ENCODE peak calls at places on chromosomes 12 and 14, in four cellular contexts. One of them, this sample, is unnamed. For H3K9me3, the result is how much of the 10 kb centered on the place peaks cover.

GRCh38 chr12:25755681-25756260 is 202.7 kb upstream of the LMNTD1 start:
- DNase-seq in effector memory CD4-positive, alpha-beta T cell: no peak
- DNase-seq in suprapubic skin: no peak
- DNase-seq in HCT116: no peak
- DNase-seq in this sample: no peak

GRCh38 chr14:37116933-37117844 is 55.2 kb downstream of the SLC25A21 start:
- DNase-seq in effector memory CD4-positive, alpha-beta T cell: no peak
- DNase-seq in HCT116: peak
- DNase-seq in suprapubic skin: no peak
- DNase-seq in this sample: no peak

GRCh38 chr14:95432152-95433093 is 84.0 kb downstream of the SYNE3 start:
- DNase-seq in suprapubic skin: peak
- DNase-seq in effector memory CD4-positive, alpha-beta T cell: no peak
- DNase-seq in HCT116: no peak
- DNase-seq in this sample: peak

GRCh38 chr12:7175493-7175892 is 14.0 kb upstream of the PEX5 start:
- DNase-seq in effector memory CD4-positive, alpha-beta T cell: no peak
- DNase-seq in HCT116: no peak
- DNase-seq in suprapubic skin: no peak
- DNase-seq in this sample: no peak

GRCh38 chr14:89327771-89328212 is 89.2 kb downstream of the FOXN3 start:
- DNase-seq in effector memory CD4-positive, alpha-beta T cell: no peak
- DNase-seq in suprapubic skin: no peak
- DNase-seq in HCT116: no peak
- DNase-seq in this sample: no peak

GRCh38 chr12:10392394-10392930 is 2.6 kb upstream of the KLRK1 start:
- DNase-seq in suprapubic skin: no peak
- DNase-seq in HCT116: peak
- DNase-seq in effector memory CD4-positive, alpha-beta T cell: no peak
- DNase-seq in this sample: peak

GRCh38 chr14:78491015-78491414 is 320.8 kb downstream of the NRXN3 start:
- DNase-seq in HCT116: no peak
- DNase-seq in effector memory CD4-positive, alpha-beta T cell: no peak
- DNase-seq in suprapubic skin: no peak
- DNase-seq in this sample: no peak

GRCh38 chr14:67532998-67533753 is at the start of gene PLEKHH1:
- DNase-seq in effector memory CD4-positive, alpha-beta T cell: no peak
- DNase-seq in HCT116: peak
- DNase-seq in suprapubic skin: no peak
- DNase-seq in this sample: peak

GRCh38 chr14:90651976-90652560 is 164.2 kb downstream of the TTC7B start:
- DNase-seq in suprapubic skin: no peak
- DNase-seq in effector memory CD4-positive, alpha-beta T cell: no peak
- DNase-seq in HCT116: no peak
- DNase-seq in this sample: no peak

GRCh38 chr12:109713187-109713984 is at the start of gene FAM222A:
- DNase-seq in HCT116: peak
- DNase-seq in effector memory CD4-positive, alpha-beta T cell: peak
- DNase-seq in suprapubic skin: peak
- DNase-seq in this sample: peak

GRCh38 chr14:101932668-101933067 is 31.7 kb upstream of the DYNC1H1 start:
- DNase-seq in HCT116: no peak
- DNase-seq in effector memory CD4-positive, alpha-beta T cell: no peak
- DNase-seq in suprapubic skin: no peak
- DNase-seq in this sample: no peak

GRCh38 chr12:1439687-1440086 is 154.7 kb downstream of the FBXL14 start:
- DNase-seq in effector memory CD4-positive, alpha-beta T cell: no peak
- DNase-seq in HCT116: no peak
- DNase-seq in suprapubic skin: no peak
- DNase-seq in this sample: no peak

GRCh38 chr12:25801621-25802243 is 156.8 kb upstream of the RASSF8 start:
- DNase-seq in HCT116: no peak
- DNase-seq in suprapubic skin: no peak
- DNase-seq in effector memory CD4-positive, alpha-beta T cell: no peak
- DNase-seq in this sample: peak

GRCh38 chr12:182381-182883 is 31.5 kb downstream of the SLC6A12 start:
- DNase-seq in suprapubic skin: no peak
- DNase-seq in HCT116: no peak
- DNase-seq in effector memory CD4-positive, alpha-beta T cell: no peak
- DNase-seq in this sample: no peak

GRCh38 chr14:61498811-61499210 is 177.4 kb downstream of the PRKCH start:
- DNase-seq in suprapubic skin: no peak
- DNase-seq in effector memory CD4-positive, alpha-beta T cell: no peak
- DNase-seq in HCT116: no peak
- DNase-seq in this sample: no peak

GRCh38 chr12:57733928-57734327 is 4.6 kb downstream of the AGAP2 start:
- DNase-seq in suprapubic skin: no peak
- DNase-seq in HCT116: no peak
- DNase-seq in effector memory CD4-positive, alpha-beta T cell: no peak
- DNase-seq in this sample: no peak

GRCh38 chr12:5022465-5023061 is 21.1 kb upstream of the KCNA5 start:
- DNase-seq in effector memory CD4-positive, alpha-beta T cell: peak
- DNase-seq in HCT116: peak
- DNase-seq in suprapubic skin: no peak
- DNase-seq in this sample: peak

GRCh38 chr12:28698541-28698940 is 450.5 kb upstream of the FAR2 start:
- DNase-seq in effector memory CD4-positive, alpha-beta T cell: no peak
- DNase-seq in HCT116: no peak
- DNase-seq in suprapubic skin: no peak
- DNase-seq in this sample: no peak

GRCh38 chr12:28699029-28699428 is 450.0 kb upstream of the FAR2 start:
- DNase-seq in suprapubic skin: no peak
- DNase-seq in HCT116: no peak
- DNase-seq in effector memory CD4-positive, alpha-beta T cell: no peak
- DNase-seq in this sample: no peak

GRCh38 chr12:28704477-28705169 is 444.5 kb upstream of the FAR2 start:
- DNase-seq in suprapubic skin: no peak
- DNase-seq in HCT116: no peak
- DNase-seq in effector memory CD4-positive, alpha-beta T cell: no peak
- DNase-seq in this sample: no peak

GRCh38 chr12:28700161-28700560 is 448.9 kb upstream of the FAR2 start:
- DNase-seq in effector memory CD4-positive, alpha-beta T cell: no peak
- DNase-seq in HCT116: no peak
- DNase-seq in suprapubic skin: no peak
- DNase-seq in this sample: no peak
- H3K9me3 ChIP-seq in effector memory CD4-positive, alpha-beta T cell: under half
- H3K9me3 ChIP-seq in HCT116: under half
- H3K9me3 ChIP-seq in suprapubic skin: under half
- H3K9me3 ChIP-seq in this sample: under half

DNA sequence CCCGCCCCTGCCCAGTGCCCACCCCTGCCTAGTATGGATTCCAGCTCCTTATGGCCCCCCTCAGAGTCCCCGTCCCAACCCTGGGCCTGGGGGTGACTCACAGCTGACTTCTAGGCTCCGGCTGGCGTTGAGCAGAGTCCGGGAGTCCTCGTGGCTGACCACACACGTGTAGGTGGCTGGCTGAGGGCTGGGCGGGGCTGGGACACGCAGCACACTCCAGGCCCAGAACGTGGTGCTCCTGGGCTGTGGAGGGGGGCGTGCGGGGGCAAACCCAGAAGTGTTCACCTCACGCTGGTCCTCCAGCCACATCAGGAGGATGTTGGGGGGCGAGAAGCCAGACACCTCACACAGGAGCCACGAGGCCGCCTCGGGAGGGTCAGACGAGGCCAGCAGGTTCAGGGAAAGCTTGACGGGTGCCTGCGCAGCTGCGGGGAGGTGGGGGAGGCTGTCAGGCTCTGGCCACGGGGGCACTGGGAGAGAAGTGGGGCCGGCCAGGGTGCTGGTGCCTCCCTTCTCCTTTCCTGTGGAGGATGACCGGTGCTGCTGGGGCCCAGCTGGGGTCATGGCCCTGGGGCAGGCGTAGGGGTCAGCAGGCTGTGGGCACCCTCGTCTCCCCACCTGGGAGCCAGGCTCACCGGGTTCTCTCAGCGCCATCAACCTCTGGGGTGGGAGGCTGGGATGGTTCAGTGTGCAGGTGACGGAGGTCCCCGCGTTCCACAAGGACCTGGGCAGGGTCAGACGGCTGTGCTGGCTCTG is 314.1 kb downstream of the TMEM121 start:
- DNase-seq in effector memory CD4-positive, alpha-beta T cell: no peak
- DNase-seq in HCT116: no peak
- DNase-seq in suprapubic skin: peak
- DNase-seq in this sample: no peak
- H3K9me3 ChIP-seq in effector memory CD4-positive, alpha-beta T cell: under half
- H3K9me3 ChIP-seq in HCT116: under half
- H3K9me3 ChIP-seq in suprapubic skin: under half
- H3K9me3 ChIP-seq in this sample: under half

GRCh38 chr14:106642090-106642489 is 1115.7 kb downstream of the TMEM121 start:
- DNase-seq in HCT116: no peak
- DNase-seq in suprapubic skin: no peak
- DNase-seq in effector memory CD4-positive, alpha-beta T cell: no peak
- DNase-seq in this sample: no peak
- H3K9me3 ChIP-seq in HCT116: under half
- H3K9me3 ChIP-seq in suprapubic skin: under half
- H3K9me3 ChIP-seq in effector memory CD4-positive, alpha-beta T cell: under half
- H3K9me3 ChIP-seq in this sample: under half

DNA sequence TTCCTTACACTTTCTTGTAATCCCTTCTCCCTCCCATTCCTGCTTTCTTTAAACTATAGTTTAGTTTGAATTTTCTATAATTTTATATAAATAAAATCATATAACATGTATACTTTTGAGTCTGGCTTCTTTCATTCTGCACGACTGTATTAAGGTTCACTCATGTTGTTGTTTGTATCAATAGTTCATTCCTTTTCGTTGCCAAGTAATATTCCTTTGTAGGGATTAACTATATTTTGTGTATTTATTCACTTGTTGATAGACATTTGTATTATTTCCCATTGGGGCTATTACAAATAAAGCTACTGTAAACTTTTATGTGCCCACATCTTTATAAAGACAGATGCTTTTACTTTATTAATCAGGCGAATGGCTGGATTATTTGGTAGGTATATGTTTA is 39.4 kb upstream of the TBC1D15 start:
- DNase-seq in suprapubic skin: no peak
- DNase-seq in effector memory CD4-positive, alpha-beta T cell: no peak
- DNase-seq in HCT116: no peak
- DNase-seq in this sample: no peak
- H3K9me3 ChIP-seq in suprapubic skin: under half
- H3K9me3 ChIP-seq in effector memory CD4-positive, alpha-beta T cell: under half
- H3K9me3 ChIP-seq in HCT116: under half
- H3K9me3 ChIP-seq in this sample: under half

GRCh38 chr14:26319139-26319864 is 278.5 kb downstream of the NOVA1 start:
- DNase-seq in HCT116: no peak
- DNase-seq in effector memory CD4-positive, alpha-beta T cell: no peak
- DNase-seq in suprapubic skin: no peak
- DNase-seq in this sample: no peak
- H3K9me3 ChIP-seq in HCT116: under half
- H3K9me3 ChIP-seq in effector memory CD4-positive, alpha-beta T cell: under half
- H3K9me3 ChIP-seq in suprapubic skin: under half
- H3K9me3 ChIP-seq in this sample: under half

DNA sequence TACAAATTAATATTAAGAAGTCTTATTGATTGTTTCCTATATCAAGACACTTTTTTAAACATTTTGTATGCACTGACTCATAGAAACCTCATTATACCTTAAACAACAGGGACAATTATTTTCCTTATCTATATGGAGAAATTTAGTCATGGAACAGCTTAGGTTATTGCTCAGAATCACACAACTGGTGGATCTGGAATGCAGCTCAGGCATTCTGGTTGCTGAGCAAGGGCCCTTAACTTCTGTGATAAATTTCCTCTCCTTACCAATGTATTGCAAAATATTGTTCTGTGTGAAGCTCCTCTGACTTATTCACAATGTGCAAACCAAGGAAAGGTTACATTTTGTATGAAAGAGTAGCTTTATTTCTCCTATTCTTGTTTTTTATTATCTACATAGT is 817.8 kb downstream of the LRFN5 start:
- DNase-seq in effector memory CD4-positive, alpha-beta T cell: no peak
- DNase-seq in suprapubic skin: no peak
- DNase-seq in HCT116: no peak
- DNase-seq in this sample: no peak
- H3K9me3 ChIP-seq in effector memory CD4-positive, alpha-beta T cell: under half
- H3K9me3 ChIP-seq in suprapubic skin: under half
- H3K9me3 ChIP-seq in HCT116: under half
- H3K9me3 ChIP-seq in this sample: under half

This sample was measured in small intestine.